ENCODE peak calls at places on chromosome 20, in four cellular contexts. Q, U, L and D are unnamed samples.

GRCh38 chr20:11917663-11918062 is at the start of gene BTBD3:
- DNase-seq in Q (no peak), L (no peak), U (no peak), D (peak; percentile 39)

GRCh38 chr20:51532577-51533191 is 9.8 kb downstream of the NFATC2 start:
- DNase-seq in U (no peak), Q (no peak), L (no peak), D (no peak)

GRCh38 chr20:15138548-15139126 is 801.2 kb upstream of the FLRT3 start:
- DNase-seq in Q (no peak), L (no peak), U (no peak), D (no peak)

GRCh38 chr20:58853466-58853865 is 950 bp downstream of the GNAS start:
- DNase-seq in Q (no peak), L (no peak), U (no peak), D (no peak)

GRCh38 chr20:20665933-20666332 is 46.5 kb downstream of the RALGAPA2 start:
- DNase-seq in U (no peak), L (no peak), Q (no peak), D (no peak)

GRCh38 chr20:10637062-10637559 is 36.7 kb downstream of the JAG1 start:
- DNase-seq in Q (no peak), U (no peak), L (no peak), D (no peak)

GRCh38 chr20:23156170-23156841 is 70.2 kb upstream of the CD93 start:
- DNase-seq in Q (peak; percentile 41), L (peak; percentile 50), U (no peak), D (no peak)

GRCh38 chr20:42018979-42019378 is 400.8 kb upstream of the CHD6 start:
- DNase-seq in L (peak; percentile 22), Q (peak; percentile 18), U (no peak), D (no peak)

GRCh38 chr20:38805958-38806854 is 709 bp downstream of the PPP1R16B start:
- DNase-seq in U (no peak), L (no peak), Q (no peak), D (peak; percentile 76)

GRCh38 chr20:33474963-33475362 is 14.9 kb upstream of the CBFA2T2 start:
- DNase-seq in Q (no peak), U (no peak), L (no peak), D (no peak)

GRCh38 chr20:38211200-38212097 is 46.4 kb upstream of the TGM2 start:
- DNase-seq in L (no peak), Q (no peak), U (no peak), D (no peak)

GRCh38 chr20:38892091-38892981 is 33.9 kb upstream of the FAM83D start:
- DNase-seq in Q (no peak), U (peak; percentile 79), L (no peak), D (no peak)

GRCh38 chr20:58058421-58059140 is 169.9 kb downstream of the ANKRD60 start:
- DNase-seq in Q (no peak), L (no peak), U (no peak), D (no peak)

GRCh38 chr20:29408034-29408695 is 1849.3 kb upstream of the DEFB115 start:
- DNase-seq in U (no peak), Q (no peak), L (no peak), D (peak; percentile 34)

GRCh38 chr20:32678948-32679347 is 5.2 kb upstream of the C20orf203 start:
- DNase-seq in U (no peak), Q (no peak), L (no peak), D (no peak)

GRCh38 chr20:46635514-46636091 is 15.7 kb downstream of the SLC13A3 start:
- DNase-seq in Q (no peak), L (no peak), U (no peak), D (no peak)

GRCh38 chr20:12838261-12838866 is 170.4 kb upstream of the SPTLC3 start:
- DNase-seq in U (no peak), Q (peak; percentile 26), L (peak; percentile 34), D (no peak)

GRCh38 chr20:50427740-50428462 is 82.3 kb upstream of the PTPN1 start:
- DNase-seq in Q (no peak), L (no peak), U (no peak), D (no peak)

GRCh38 chr20:37990571-37991151 is 42.6 kb downstream of the TTI1 start:
- DNase-seq in L (peak; percentile 40), U (peak; percentile 84), Q (peak; percentile 52), D (peak; percentile 67)

GRCh38 chr20:59120919-59121318 is 42.7 kb upstream of the ZNF831 start:
- DNase-seq in L (no peak), U (no peak), Q (no peak), D (no peak)

GRCh38 chr20:48831702-48832422 is 4.1 kb upstream of the PREX1 start:
- DNase-seq in U (no peak), Q (peak; percentile 76), L (no peak), D (no peak)

GRCh38 chr20:13290724-13291123 is 69.7 kb downstream of the ISM1 start:
- DNase-seq in L (no peak), U (no peak), Q (no peak), D (no peak)

GRCh38 chr20:59971428-59971827 is 13.2 kb downstream of the CDH26 start:
- DNase-seq in L (no peak), Q (no peak), U (no peak), D (no peak)

GRCh38 chr20:1127840-1128239 is 9.4 kb downstream of the PSMF1 start:
- DNase-seq in Q (no peak), L (no peak), U (no peak), D (no peak)

GRCh38 chr20:4217349-4217761 is 202.0 kb upstream of the RNF24 start:
- DNase-seq in U (no peak), Q (peak; percentile 84), L (peak; percentile 55), D (no peak)

GRCh38 chr20:24948939-24949679 is at the start of gene CST7:
- DNase-seq in L (no peak), U (peak; percentile 12), Q (no peak), D (no peak)

DNA sequence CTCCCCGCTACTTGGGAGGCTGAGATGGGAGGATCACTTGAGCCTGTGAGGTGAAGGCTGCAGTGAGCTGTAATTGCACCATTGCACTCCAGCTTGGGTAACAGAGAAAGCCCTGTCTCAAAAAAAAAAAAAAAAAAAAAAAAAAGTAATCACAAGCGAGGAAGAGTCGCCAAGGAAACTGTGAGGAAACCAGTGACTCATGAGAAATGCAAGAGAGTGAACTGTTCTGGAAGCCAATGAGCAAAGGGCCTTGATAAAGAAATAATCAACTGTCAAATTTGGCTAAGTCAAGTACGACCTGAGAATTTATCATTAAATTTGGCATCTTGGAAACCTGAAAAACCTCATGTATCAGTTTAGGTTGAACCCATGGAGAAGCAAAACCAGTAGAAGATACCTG is 16.1 kb upstream of the LAMP5 start:
- DNase-seq in L (no peak), Q (peak; percentile 12), U (no peak), D (no peak)
- TF ChIP-seq PBX3 in L (no peak), Q (no peak), U (no peak), D (no peak)

GRCh38 chr20:5831539-5832237 is 81.5 kb downstream of the SHLD1 start:
- DNase-seq in L (peak; percentile 70), Q (no peak), U (no peak), D (no peak)

GRCh38 chr20:5833309-5833941 is 83.2 kb downstream of the SHLD1 start:
- DNase-seq in U (no peak), L (no peak), Q (no peak), D (no peak)

GRCh38 chr20:5834436-5835005 is 84.3 kb downstream of the SHLD1 start:
- DNase-seq in U (no peak), L (no peak), Q (no peak), D (no peak)

GRCh38 chr20:5835234-5835845 is 85.1 kb downstream of the SHLD1 start:
- DNase-seq in Q (peak; percentile 54), L (peak; percentile 78), U (no peak), D (peak; percentile 39)

GRCh38 chr20:5835870-5836269 is 85.7 kb downstream of the SHLD1 start:
- DNase-seq in U (no peak), Q (no peak), L (no peak), D (no peak)
- H3K27ac ChIP-seq in U (no peak overlapping the region), Q (peak overlapping the region; percentile 60), L (peak overlapping the region; percentile 28), D (peak overlapping the region; percentile 58)

GRCh38 chr20:63314015-63314471 is 21.1 kb downstream of the COL20A1 start:
- DNase-seq in L (no peak), U (no peak), Q (no peak), D (no peak)

GRCh38 chr20:63312690-63313348 is 19.8 kb downstream of the COL20A1 start:
- DNase-seq in Q (no peak), L (no peak), U (no peak), D (no peak)

GRCh38 chr20:63314566-63315239 is 21.7 kb downstream of the COL20A1 start:
- DNase-seq in U (no peak), L (no peak), Q (no peak), D (no peak)

GRCh38 chr20:63312268-63312667 is 19.3 kb downstream of the COL20A1 start:
- DNase-seq in U (no peak), L (no peak), Q (no peak), D (no peak)

DNA sequence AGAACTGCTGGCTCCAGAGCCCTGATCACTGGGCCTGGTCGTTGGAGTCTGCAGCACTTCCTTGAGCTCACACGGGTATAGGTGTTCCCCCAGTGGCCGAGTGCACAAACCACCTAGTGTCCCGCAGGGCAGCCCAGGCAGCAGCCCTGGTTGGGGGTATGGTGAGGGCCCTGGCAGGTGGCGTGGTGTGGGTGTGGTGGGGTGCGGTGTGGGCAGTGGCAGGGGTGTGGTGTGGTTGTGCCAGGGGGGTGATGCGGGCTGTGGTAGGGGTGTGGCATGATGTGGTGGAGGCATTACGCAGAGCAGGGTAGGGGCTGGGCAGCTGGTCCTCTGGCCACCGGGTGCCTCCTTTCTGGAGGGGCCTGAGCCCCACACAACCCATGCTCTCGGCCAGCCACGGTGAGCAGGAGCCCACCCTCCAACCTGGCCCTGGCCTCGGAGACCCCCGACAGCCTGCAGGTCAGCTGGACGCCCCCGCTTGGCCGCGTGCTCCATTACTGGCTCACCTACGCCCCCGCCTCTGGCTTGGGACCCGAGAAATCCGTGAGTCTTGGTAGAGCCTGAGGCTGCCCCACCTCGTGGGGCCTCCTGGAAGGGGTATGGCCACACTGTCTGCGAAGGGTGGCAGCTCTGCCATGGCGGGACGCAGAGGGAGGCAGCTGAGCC is 20.5 kb downstream of the COL20A1 start:
- DNase-seq in L (no peak), Q (no peak), U (no peak), D (no peak)
- TF ChIP-seq PBX3 in L (no peak), Q (no peak), U (no peak), D (no peak)

GRCh38 chr20:44494266-44494665 is 18.6 kb downstream of the TTPAL start:
- DNase-seq in U (no peak), L (no peak), Q (peak; percentile 28), D (no peak)

GRCh38 chr20:44495802-44496481 is 20.3 kb downstream of the TTPAL start:
- DNase-seq in U (no peak), Q (peak; percentile 89), L (no peak), D (no peak)

GRCh38 chr20:44494681-44495080 is 19.0 kb downstream of the TTPAL start:
- DNase-seq in Q (no peak), L (no peak), U (no peak), D (no peak)

GRCh38 chr20:44496976-44497375 is 21.3 kb downstream of the TTPAL start:
- DNase-seq in U (no peak), Q (peak; percentile 69), L (no peak), D (no peak)

DNA sequence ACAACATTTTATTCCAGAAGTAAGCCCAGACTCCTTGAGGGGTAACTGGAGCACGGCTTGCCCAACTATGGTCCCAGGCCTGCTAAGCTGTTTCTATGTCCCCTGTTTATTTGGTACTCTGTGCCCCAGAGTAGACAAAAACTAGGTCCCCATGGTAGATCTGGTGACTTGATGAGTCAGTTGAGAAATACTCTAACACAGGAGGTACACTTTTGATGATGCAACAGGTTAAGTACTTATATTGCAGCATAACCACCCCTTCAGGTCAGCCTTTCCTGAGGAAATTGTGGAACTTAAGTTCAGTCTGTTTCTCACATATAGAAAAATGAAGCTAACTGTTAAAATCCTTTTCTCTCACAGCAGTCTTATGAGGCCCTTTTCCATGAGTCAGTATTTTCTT is 19.6 kb downstream of the TTPAL start:
- DNase-seq in Q (peak; percentile 78), L (peak; percentile 37), U (no peak), D (no peak)
- H3K27ac ChIP-seq in Q (peak overlapping the region; percentile 86), L (no peak overlapping the region), U (peak overlapping the region; percentile 44), D (peak overlapping the region; percentile 100)